ENCODE peak calls at places on chromosomes 1 and 21, in four cellular contexts. One of them, this sample, is unnamed.

GRCh38 chr1:198663996-198664789 is 25.4 kb downstream of the PTPRC start:
- DNase-seq in cardiac muscle cell: no peak
- DNase-seq in upper lobe of right lung: no peak
- DNase-seq in CD4-positive, alpha-beta T cell: no peak
- DNase-seq in this sample: no peak

GRCh38 chr1:3598522-3599285 is 12.6 kb downstream of the MEGF6 start:
- DNase-seq in cardiac muscle cell: no peak
- DNase-seq in upper lobe of right lung: no peak
- DNase-seq in CD4-positive, alpha-beta T cell: no peak
- DNase-seq in this sample: no peak

GRCh38 chr1:8790987-8791386 is 26.5 kb downstream of the RERE start:
- DNase-seq in cardiac muscle cell: no peak
- DNase-seq in upper lobe of right lung: no peak
- DNase-seq in CD4-positive, alpha-beta T cell: no peak
- DNase-seq in this sample: no peak

GRCh38 chr1:212368073-212368484 is 46.6 kb downstream of the PACC1 start:
- DNase-seq in cardiac muscle cell: peak
- DNase-seq in upper lobe of right lung: no peak
- DNase-seq in CD4-positive, alpha-beta T cell: peak
- DNase-seq in this sample: no peak

GRCh38 chr21:16794944-16795343 is 717.9 kb upstream of the CXADR start:
- DNase-seq in cardiac muscle cell: no peak
- DNase-seq in upper lobe of right lung: no peak
- DNase-seq in CD4-positive, alpha-beta T cell: no peak
- DNase-seq in this sample: no peak

GRCh38 chr1:44409019-44409602 is 4.1 kb downstream of the RNF220 start:
- DNase-seq in cardiac muscle cell: no peak
- DNase-seq in upper lobe of right lung: no peak
- DNase-seq in CD4-positive, alpha-beta T cell: no peak
- DNase-seq in this sample: no peak

GRCh38 chr1:202850593-202851362 is 38.2 kb downstream of the RABIF start:
- DNase-seq in cardiac muscle cell: no peak
- DNase-seq in upper lobe of right lung: no peak
- DNase-seq in CD4-positive, alpha-beta T cell: no peak
- DNase-seq in this sample: no peak

GRCh38 chr1:229874609-229875008 is 192.4 kb upstream of the GALNT2 start:
- DNase-seq in cardiac muscle cell: no peak
- DNase-seq in upper lobe of right lung: no peak
- DNase-seq in CD4-positive, alpha-beta T cell: no peak
- DNase-seq in this sample: no peak

GRCh38 chr1:183995322-183996035 is 42.0 kb downstream of the COLGALT2 start:
- DNase-seq in cardiac muscle cell: no peak
- DNase-seq in upper lobe of right lung: peak
- DNase-seq in CD4-positive, alpha-beta T cell: no peak
- DNase-seq in this sample: no peak

GRCh38 chr1:44072204-44072603 is 40.9 kb upstream of the SLC6A9 start:
- DNase-seq in cardiac muscle cell: no peak
- DNase-seq in upper lobe of right lung: no peak
- DNase-seq in CD4-positive, alpha-beta T cell: no peak
- DNase-seq in this sample: no peak

GRCh38 chr21:41390043-41390639 is 28.3 kb downstream of the MX2 start:
- DNase-seq in cardiac muscle cell: no peak
- DNase-seq in upper lobe of right lung: no peak
- DNase-seq in CD4-positive, alpha-beta T cell: no peak
- DNase-seq in this sample: no peak

GRCh38 chr1:8411803-8412182 is 93.9 kb downstream of the SLC45A1 start:
- DNase-seq in cardiac muscle cell: no peak
- DNase-seq in upper lobe of right lung: no peak
- DNase-seq in CD4-positive, alpha-beta T cell: no peak
- DNase-seq in this sample: no peak

GRCh38 chr1:2059290-2059953 is 9.2 kb downstream of the PRKCZ start:
- DNase-seq in cardiac muscle cell: no peak
- DNase-seq in upper lobe of right lung: no peak
- DNase-seq in CD4-positive, alpha-beta T cell: no peak
- DNase-seq in this sample: no peak

GRCh38 chr1:210597555-210598134 is 268.9 kb downstream of the HHAT start:
- DNase-seq in cardiac muscle cell: no peak
- DNase-seq in upper lobe of right lung: no peak
- DNase-seq in CD4-positive, alpha-beta T cell: no peak
- DNase-seq in this sample: no peak

GRCh38 chr1:9126511-9126910 is 2.4 kb downstream of the GPR157 start:
- DNase-seq in cardiac muscle cell: no peak
- DNase-seq in upper lobe of right lung: no peak
- DNase-seq in CD4-positive, alpha-beta T cell: no peak
- DNase-seq in this sample: no peak

GRCh38 chr21:25441835-25442234 is 165.4 kb downstream of the MRPL39 start:
- DNase-seq in cardiac muscle cell: no peak
- DNase-seq in upper lobe of right lung: no peak
- DNase-seq in CD4-positive, alpha-beta T cell: no peak
- DNase-seq in this sample: no peak

GRCh38 chr1:37793773-37794371 is at the start of gene MANEAL:
- DNase-seq in cardiac muscle cell: peak
- DNase-seq in upper lobe of right lung: peak
- DNase-seq in CD4-positive, alpha-beta T cell: peak
- DNase-seq in this sample: peak

GRCh38 chr1:40199126-40199525 is 37.9 kb downstream of the RLF start:
- DNase-seq in cardiac muscle cell: no peak
- DNase-seq in upper lobe of right lung: no peak
- DNase-seq in CD4-positive, alpha-beta T cell: no peak
- DNase-seq in this sample: no peak

DNA sequence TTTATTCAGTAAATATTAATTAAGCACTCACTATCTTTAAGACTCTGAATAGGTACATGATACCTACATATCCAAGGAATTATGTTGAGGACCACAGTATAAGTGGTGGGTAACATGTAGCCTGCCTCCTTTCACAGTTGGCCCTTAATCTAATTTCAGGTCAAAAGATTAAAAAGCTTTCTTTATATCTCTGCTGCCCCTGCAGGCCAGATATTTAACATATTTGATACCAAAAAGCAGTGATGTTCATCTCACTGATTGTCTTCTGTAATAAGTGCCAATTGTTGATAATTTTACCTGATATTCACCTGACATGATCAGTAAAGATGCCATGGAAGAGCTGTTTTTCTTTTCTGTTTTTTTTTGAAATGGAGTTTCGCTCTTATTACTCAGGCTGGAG is 36.5 kb downstream of the RLF start:
- DNase-seq in cardiac muscle cell: no peak
- DNase-seq in upper lobe of right lung: no peak
- DNase-seq in CD4-positive, alpha-beta T cell: no peak
- DNase-seq in this sample: no peak
- TF ChIP-seq CTCF in cardiac muscle cell: peak
- TF ChIP-seq CTCF in upper lobe of right lung: peak
- TF ChIP-seq CTCF in CD4-positive, alpha-beta T cell: no peak
- TF ChIP-seq CTCF in this sample: no peak

GRCh38 chr1:171251042-171251740 is 2.9 kb downstream of the FMO1 start:
- DNase-seq in cardiac muscle cell: peak
- DNase-seq in upper lobe of right lung: no peak
- DNase-seq in CD4-positive, alpha-beta T cell: no peak
- DNase-seq in this sample: peak

GRCh38 chr1:171254859-171255258 is 6.6 kb downstream of the FMO1 start:
- DNase-seq in cardiac muscle cell: no peak
- DNase-seq in upper lobe of right lung: no peak
- DNase-seq in CD4-positive, alpha-beta T cell: no peak
- DNase-seq in this sample: no peak

GRCh38 chr1:171250263-171250662 is 2.0 kb downstream of the FMO1 start:
- DNase-seq in cardiac muscle cell: no peak
- DNase-seq in upper lobe of right lung: no peak
- DNase-seq in CD4-positive, alpha-beta T cell: no peak
- DNase-seq in this sample: no peak

GRCh38 chr1:171252482-171252881 is 4.2 kb downstream of the FMO1 start:
- DNase-seq in cardiac muscle cell: no peak
- DNase-seq in upper lobe of right lung: no peak
- DNase-seq in CD4-positive, alpha-beta T cell: no peak
- DNase-seq in this sample: no peak

GRCh38 chr1:171251741-171252300 is 3.5 kb downstream of the FMO1 start:
- DNase-seq in cardiac muscle cell: peak
- DNase-seq in upper lobe of right lung: no peak
- DNase-seq in CD4-positive, alpha-beta T cell: no peak
- DNase-seq in this sample: peak
- TF ChIP-seq CTCF in cardiac muscle cell: peak
- TF ChIP-seq CTCF in upper lobe of right lung: peak
- TF ChIP-seq CTCF in CD4-positive, alpha-beta T cell: no peak
- TF ChIP-seq CTCF in this sample: peak

GRCh38 chr1:31628931-31629582 is 11.6 kb downstream of the HCRTR1 start:
- DNase-seq in cardiac muscle cell: no peak
- DNase-seq in upper lobe of right lung: no peak
- DNase-seq in CD4-positive, alpha-beta T cell: no peak
- DNase-seq in this sample: no peak

GRCh38 chr1:31637915-31638673 is 6.6 kb downstream of the PEF1 start:
- DNase-seq in cardiac muscle cell: no peak
- DNase-seq in upper lobe of right lung: no peak
- DNase-seq in CD4-positive, alpha-beta T cell: no peak
- DNase-seq in this sample: no peak

GRCh38 chr1:31632649-31633048 is 12.0 kb downstream of the PEF1 start:
- DNase-seq in cardiac muscle cell: no peak
- DNase-seq in upper lobe of right lung: no peak
- DNase-seq in CD4-positive, alpha-beta T cell: no peak
- DNase-seq in this sample: no peak

GRCh38 chr1:31627930-31628421 is 10.5 kb downstream of the HCRTR1 start:
- DNase-seq in cardiac muscle cell: peak
- DNase-seq in upper lobe of right lung: peak
- DNase-seq in CD4-positive, alpha-beta T cell: no peak
- DNase-seq in this sample: no peak

GRCh38 chr1:31633117-31633516 is 11.6 kb downstream of the PEF1 start:
- DNase-seq in cardiac muscle cell: peak
- DNase-seq in upper lobe of right lung: no peak
- DNase-seq in CD4-positive, alpha-beta T cell: no peak
- DNase-seq in this sample: no peak
- TF ChIP-seq CTCF in cardiac muscle cell: peak
- TF ChIP-seq CTCF in upper lobe of right lung: peak
- TF ChIP-seq CTCF in CD4-positive, alpha-beta T cell: no peak
- TF ChIP-seq CTCF in this sample: peak

DNA sequence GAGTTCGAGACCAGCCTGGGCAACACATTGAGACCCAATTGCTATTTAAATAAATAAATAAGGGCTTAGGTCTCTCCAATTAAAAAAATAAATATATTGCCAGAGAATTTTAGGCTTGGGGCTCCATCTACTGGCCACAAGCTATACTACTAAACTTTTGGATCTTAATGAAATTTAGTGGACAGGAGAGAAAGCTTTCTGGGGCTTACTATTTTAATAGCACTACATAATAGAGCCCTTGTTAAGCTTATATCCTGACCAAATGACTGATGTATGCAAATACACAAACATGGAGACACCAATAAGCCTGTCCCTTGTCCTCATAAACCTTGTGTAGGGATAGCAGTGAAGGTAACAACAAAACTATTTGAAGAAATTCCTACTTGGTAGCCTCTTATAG is 18.4 kb downstream of the CCT3 start:
- DNase-seq in cardiac muscle cell: peak
- DNase-seq in upper lobe of right lung: no peak
- DNase-seq in CD4-positive, alpha-beta T cell: no peak
- DNase-seq in this sample: no peak
- TF ChIP-seq CTCF in cardiac muscle cell: peak
- TF ChIP-seq CTCF in upper lobe of right lung: peak
- TF ChIP-seq CTCF in CD4-positive, alpha-beta T cell: peak
- TF ChIP-seq CTCF in this sample: peak

GRCh38 chr1:23533288-23534130 is 2.5 kb upstream of the E2F2 start:
- DNase-seq in cardiac muscle cell: no peak
- DNase-seq in upper lobe of right lung: no peak
- DNase-seq in CD4-positive, alpha-beta T cell: no peak
- DNase-seq in this sample: no peak

GRCh38 chr1:23531695-23532094 is 662 bp upstream of the E2F2 start:
- DNase-seq in cardiac muscle cell: no peak
- DNase-seq in upper lobe of right lung: no peak
- DNase-seq in CD4-positive, alpha-beta T cell: no peak
- DNase-seq in this sample: no peak

GRCh38 chr1:23529146-23530088 is 1.6 kb downstream of the E2F2 start:
- DNase-seq in cardiac muscle cell: no peak
- DNase-seq in upper lobe of right lung: no peak
- DNase-seq in CD4-positive, alpha-beta T cell: no peak
- DNase-seq in this sample: no peak

GRCh38 chr1:23530089-23530749 is 814 bp downstream of the E2F2 start:
- DNase-seq in cardiac muscle cell: no peak
- DNase-seq in upper lobe of right lung: no peak
- DNase-seq in CD4-positive, alpha-beta T cell: no peak
- DNase-seq in this sample: no peak

GRCh38 chr1:23530750-23531651 is at the start of gene E2F2:
- DNase-seq in cardiac muscle cell: peak
- DNase-seq in upper lobe of right lung: peak
- DNase-seq in CD4-positive, alpha-beta T cell: peak
- DNase-seq in this sample: peak
- TF ChIP-seq CTCF in cardiac muscle cell: peak
- TF ChIP-seq CTCF in upper lobe of right lung: peak
- TF ChIP-seq CTCF in CD4-positive, alpha-beta T cell: no peak
- TF ChIP-seq CTCF in this sample: peak

GRCh38 chr1:114216431-114217173 is 62.9 kb upstream of the SYT6 start:
- DNase-seq in cardiac muscle cell: no peak
- DNase-seq in upper lobe of right lung: no peak
- DNase-seq in CD4-positive, alpha-beta T cell: no peak
- DNase-seq in this sample: no peak

GRCh38 chr1:114218397-114219237 is 64.9 kb upstream of the SYT6 start:
- DNase-seq in cardiac muscle cell: no peak
- DNase-seq in upper lobe of right lung: no peak
- DNase-seq in CD4-positive, alpha-beta T cell: no peak
- DNase-seq in this sample: no peak

GRCh38 chr1:114222920-114223319 is 69.3 kb upstream of the SYT6 start:
- DNase-seq in cardiac muscle cell: no peak
- DNase-seq in upper lobe of right lung: no peak
- DNase-seq in CD4-positive, alpha-beta T cell: no peak
- DNase-seq in this sample: no peak

GRCh38 chr1:114215426-114215825 is 61.8 kb upstream of the SYT6 start:
- DNase-seq in cardiac muscle cell: no peak
- DNase-seq in upper lobe of right lung: no peak
- DNase-seq in CD4-positive, alpha-beta T cell: no peak
- DNase-seq in this sample: no peak

DNA sequence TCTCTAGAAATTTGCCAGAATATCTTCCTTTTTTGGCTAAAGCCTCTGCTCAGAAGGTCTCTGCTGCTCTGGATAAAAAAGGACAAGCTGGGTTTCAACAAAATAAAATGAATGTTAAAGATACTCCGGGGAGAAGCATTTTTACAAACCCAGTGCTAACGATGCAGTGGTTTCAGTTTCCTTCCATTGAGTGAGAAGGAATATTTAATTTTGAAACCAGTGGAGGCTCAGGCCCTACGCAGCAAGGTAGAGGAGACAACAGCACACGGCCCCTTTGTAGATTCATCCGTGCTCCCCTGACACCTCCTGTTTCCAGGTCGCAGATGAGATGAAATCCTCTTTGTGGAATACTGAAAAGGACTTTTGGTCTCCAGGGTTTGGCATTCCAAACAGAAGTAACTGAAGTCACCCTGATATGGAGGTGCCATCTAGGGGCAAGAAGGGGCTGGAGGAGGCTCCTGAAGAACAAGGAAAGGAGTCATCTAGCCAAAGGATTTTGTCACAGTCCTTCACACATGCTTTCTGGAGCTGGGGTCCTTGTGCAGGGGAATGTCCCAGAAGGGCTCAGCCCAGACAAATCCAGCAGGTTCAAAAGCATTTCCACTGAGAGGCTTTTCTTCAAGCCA is 65.7 kb upstream of the SYT6 start:
- DNase-seq in cardiac muscle cell: peak
- DNase-seq in upper lobe of right lung: no peak
- DNase-seq in CD4-positive, alpha-beta T cell: no peak
- DNase-seq in this sample: no peak
- TF ChIP-seq CTCF in cardiac muscle cell: peak
- TF ChIP-seq CTCF in upper lobe of right lung: no peak
- TF ChIP-seq CTCF in CD4-positive, alpha-beta T cell: no peak
- TF ChIP-seq CTCF in this sample: peak

This sample was measured in progenitor cell of endocrine pancreas.